ENCODE peak calls at places on chromosomes 7 and 10, in eight cellular contexts. One of them, this sample, is unnamed.

GRCh38 chr10:48572414-48572813 is 32.5 kb downstream of the ARHGAP22 start:
- DNase-seq in breast epithelium: no peak
- DNase-seq in stomach: no peak
- DNase-seq in heart right ventricle: no peak
- DNase-seq in AG04450: peak
- DNase-seq in spleen: no peak
- DNase-seq in tibial artery: no peak
- DNase-seq in transverse colon: no peak
- DNase-seq in this sample: no peak

GRCh38 chr10:4081691-4082111 is 296.7 kb upstream of the KLF6 start:
- DNase-seq in AG04450: no peak
- DNase-seq in stomach: no peak
- DNase-seq in breast epithelium: no peak
- DNase-seq in spleen: no peak
- DNase-seq in heart right ventricle: no peak
- DNase-seq in transverse colon: no peak
- DNase-seq in tibial artery: peak
- DNase-seq in this sample: peak

GRCh38 chr10:60816624-60817023 is 38.3 kb downstream of the CDK1 start:
- DNase-seq in spleen: no peak
- DNase-seq in tibial artery: no peak
- DNase-seq in heart right ventricle: no peak
- DNase-seq in stomach: peak
- DNase-seq in AG04450: peak
- DNase-seq in breast epithelium: no peak
- DNase-seq in transverse colon: peak
- DNase-seq in this sample: no peak

GRCh38 chr7:40072268-40072667 is 62.2 kb downstream of the MPLKIP start:
- DNase-seq in heart right ventricle: no peak
- DNase-seq in spleen: no peak
- DNase-seq in tibial artery: no peak
- DNase-seq in stomach: no peak
- DNase-seq in AG04450: no peak
- DNase-seq in transverse colon: no peak
- DNase-seq in breast epithelium: no peak
- DNase-seq in this sample: no peak

GRCh38 chr10:13617146-13617545 is 30.4 kb downstream of the PRPF18 start:
- DNase-seq in breast epithelium: no peak
- DNase-seq in spleen: no peak
- DNase-seq in heart right ventricle: no peak
- DNase-seq in stomach: no peak
- DNase-seq in transverse colon: no peak
- DNase-seq in tibial artery: no peak
- DNase-seq in AG04450: no peak
- DNase-seq in this sample: no peak

GRCh38 chr10:101511938-101512337 is 76.1 kb downstream of the POLL start:
- DNase-seq in transverse colon: no peak
- DNase-seq in stomach: no peak
- DNase-seq in AG04450: no peak
- DNase-seq in tibial artery: no peak
- DNase-seq in heart right ventricle: no peak
- DNase-seq in breast epithelium: no peak
- DNase-seq in spleen: no peak
- DNase-seq in this sample: no peak

GRCh38 chr10:102254426-102254825 is 9.1 kb downstream of the GBF1 start:
- DNase-seq in stomach: no peak
- DNase-seq in tibial artery: no peak
- DNase-seq in breast epithelium: no peak
- DNase-seq in heart right ventricle: no peak
- DNase-seq in transverse colon: no peak
- DNase-seq in AG04450: no peak
- DNase-seq in spleen: no peak
- DNase-seq in this sample: no peak

GRCh38 chr10:86439544-86439943 is 72.9 kb upstream of the GRID1 start:
- DNase-seq in transverse colon: peak
- DNase-seq in tibial artery: peak
- DNase-seq in AG04450: peak
- DNase-seq in heart right ventricle: peak
- DNase-seq in spleen: no peak
- DNase-seq in stomach: peak
- DNase-seq in breast epithelium: no peak
- DNase-seq in this sample: peak

GRCh38 chr10:126972622-126973414 is 67.6 kb downstream of the DOCK1 start:
- DNase-seq in stomach: no peak
- DNase-seq in breast epithelium: no peak
- DNase-seq in heart right ventricle: no peak
- DNase-seq in AG04450: peak
- DNase-seq in transverse colon: no peak
- DNase-seq in spleen: no peak
- DNase-seq in tibial artery: no peak
- DNase-seq in this sample: no peak

GRCh38 chr10:97028832-97029178 is 157.0 kb downstream of the SLIT1 start:
- DNase-seq in transverse colon: no peak
- DNase-seq in breast epithelium: no peak
- DNase-seq in heart right ventricle: no peak
- DNase-seq in spleen: no peak
- DNase-seq in AG04450: no peak
- DNase-seq in tibial artery: no peak
- DNase-seq in stomach: no peak
- DNase-seq in this sample: no peak

GRCh38 chr7:75958802-75959543 is 35.4 kb downstream of the TMEM120A start:
- DNase-seq in breast epithelium: no peak
- DNase-seq in spleen: no peak
- DNase-seq in transverse colon: no peak
- DNase-seq in heart right ventricle: no peak
- DNase-seq in AG04450: no peak
- DNase-seq in stomach: no peak
- DNase-seq in tibial artery: no peak
- DNase-seq in this sample: no peak

GRCh38 chr7:73971701-73972341 is 56.2 kb upstream of the ELN start:
- DNase-seq in stomach: peak
- DNase-seq in tibial artery: peak
- DNase-seq in AG04450: no peak
- DNase-seq in heart right ventricle: no peak
- DNase-seq in spleen: peak
- DNase-seq in transverse colon: no peak
- DNase-seq in breast epithelium: no peak
- DNase-seq in this sample: no peak

DNA sequence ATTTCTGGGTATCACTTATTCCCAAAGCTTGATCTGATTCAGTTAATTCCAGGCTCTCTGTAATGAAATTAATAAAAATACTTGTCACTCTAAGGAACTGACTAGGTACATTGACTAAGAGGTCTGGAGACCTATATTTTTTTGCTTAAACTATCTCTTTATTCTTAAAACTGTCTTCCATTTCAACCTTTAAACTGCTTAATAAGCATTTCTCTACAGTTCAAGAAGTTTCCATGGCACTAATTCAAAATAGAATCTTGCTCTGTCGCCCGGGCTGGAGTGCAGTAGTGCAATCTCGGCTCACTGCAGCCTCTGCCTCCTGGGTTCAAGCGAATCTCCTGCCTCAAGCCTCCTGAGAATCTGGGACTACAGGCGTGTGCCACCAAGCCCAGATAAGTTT is 117.4 kb downstream of the MTPAP start:
- DNase-seq in heart right ventricle: no peak
- DNase-seq in breast epithelium: no peak
- DNase-seq in spleen: no peak
- DNase-seq in stomach: no peak
- DNase-seq in transverse colon: no peak
- DNase-seq in AG04450: no peak
- DNase-seq in tibial artery: no peak
- DNase-seq in this sample: no peak
- H3K27ac ChIP-seq in heart right ventricle: no peak
- H3K27ac ChIP-seq in breast epithelium: no peak
- H3K27ac ChIP-seq in spleen: no peak
- H3K27ac ChIP-seq in stomach: no peak
- H3K27ac ChIP-seq in transverse colon: no peak
- H3K27ac ChIP-seq in AG04450: no peak
- H3K27ac ChIP-seq in tibial artery: no peak
- H3K27ac ChIP-seq in this sample: no peak

GRCh38 chr10:89327803-89328441 is at the start of gene IFIT3:
- DNase-seq in stomach: peak
- DNase-seq in AG04450: peak
- DNase-seq in heart right ventricle: peak
- DNase-seq in tibial artery: peak
- DNase-seq in breast epithelium: no peak
- DNase-seq in transverse colon: peak
- DNase-seq in spleen: no peak
- DNase-seq in this sample: peak
- TF ChIP-seq CTCF in stomach: no peak
- TF ChIP-seq CTCF in AG04450: no peak
- TF ChIP-seq CTCF in heart right ventricle: no peak
- TF ChIP-seq CTCF in tibial artery: no peak
- TF ChIP-seq CTCF in breast epithelium: no peak
- TF ChIP-seq CTCF in transverse colon: no peak
- TF ChIP-seq CTCF in spleen: no peak
- TF ChIP-seq CTCF in this sample: no peak

GRCh38 chr10:114855776-114856543 is 34.4 kb downstream of the FHIP2A start:
- DNase-seq in tibial artery: no peak
- DNase-seq in spleen: no peak
- DNase-seq in AG04450: no peak
- DNase-seq in heart right ventricle: no peak
- DNase-seq in stomach: no peak
- DNase-seq in breast epithelium: no peak
- DNase-seq in transverse colon: no peak
- DNase-seq in this sample: no peak

GRCh38 chr10:114859227-114859626 is 37.6 kb downstream of the FHIP2A start:
- DNase-seq in AG04450: no peak
- DNase-seq in heart right ventricle: no peak
- DNase-seq in breast epithelium: no peak
- DNase-seq in transverse colon: peak
- DNase-seq in tibial artery: no peak
- DNase-seq in spleen: no peak
- DNase-seq in stomach: no peak
- DNase-seq in this sample: no peak

GRCh38 chr10:114862456-114862855 is 40.9 kb downstream of the FHIP2A start:
- DNase-seq in AG04450: no peak
- DNase-seq in breast epithelium: no peak
- DNase-seq in heart right ventricle: no peak
- DNase-seq in spleen: no peak
- DNase-seq in tibial artery: no peak
- DNase-seq in stomach: no peak
- DNase-seq in transverse colon: no peak
- DNase-seq in this sample: no peak

GRCh38 chr10:114856544-114857287 is 35.1 kb downstream of the FHIP2A start:
- DNase-seq in heart right ventricle: no peak
- DNase-seq in stomach: no peak
- DNase-seq in breast epithelium: no peak
- DNase-seq in transverse colon: no peak
- DNase-seq in tibial artery: no peak
- DNase-seq in AG04450: peak
- DNase-seq in spleen: no peak
- DNase-seq in this sample: no peak

GRCh38 chr10:114857922-114858629 is 36.5 kb downstream of the FHIP2A start:
- DNase-seq in transverse colon: no peak
- DNase-seq in stomach: no peak
- DNase-seq in heart right ventricle: no peak
- DNase-seq in tibial artery: no peak
- DNase-seq in spleen: no peak
- DNase-seq in AG04450: no peak
- DNase-seq in breast epithelium: no peak
- DNase-seq in this sample: no peak
- H3K27ac ChIP-seq in transverse colon: no peak
- H3K27ac ChIP-seq in stomach: no peak
- H3K27ac ChIP-seq in heart right ventricle: no peak
- H3K27ac ChIP-seq in tibial artery: no peak
- H3K27ac ChIP-seq in spleen: no peak
- H3K27ac ChIP-seq in AG04450: no peak
- H3K27ac ChIP-seq in breast epithelium: no peak
- H3K27ac ChIP-seq in this sample: no peak

DNA sequence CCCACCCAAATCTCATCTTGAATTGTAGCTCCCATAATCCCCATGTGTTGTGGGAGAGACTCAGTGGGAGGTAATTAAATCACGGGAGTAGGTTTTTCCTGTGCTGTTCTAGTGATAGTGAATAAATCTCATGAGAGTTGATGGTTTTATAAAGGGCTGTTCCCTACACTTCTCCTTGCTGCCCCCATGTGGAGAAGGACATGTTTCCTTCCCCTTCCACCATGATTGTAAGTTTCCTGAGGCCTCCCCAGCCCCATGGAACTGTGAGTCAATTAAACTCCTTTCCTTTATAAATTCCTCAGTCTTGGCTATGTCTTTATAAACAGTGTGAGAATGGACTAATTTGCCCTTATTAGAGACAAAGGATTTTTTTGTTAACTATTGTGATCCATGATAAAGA is 48.5 kb upstream of the MKX start:
- DNase-seq in heart right ventricle: no peak
- DNase-seq in transverse colon: no peak
- DNase-seq in spleen: no peak
- DNase-seq in breast epithelium: no peak
- DNase-seq in tibial artery: no peak
- DNase-seq in stomach: no peak
- DNase-seq in AG04450: no peak
- DNase-seq in this sample: no peak
- TF ChIP-seq CTCF in heart right ventricle: peak
- TF ChIP-seq CTCF in transverse colon: peak
- TF ChIP-seq CTCF in spleen: no peak
- TF ChIP-seq CTCF in breast epithelium: no peak
- TF ChIP-seq CTCF in tibial artery: no peak
- TF ChIP-seq CTCF in stomach: no peak
- TF ChIP-seq CTCF in AG04450: peak
- TF ChIP-seq CTCF in this sample: peak

DNA sequence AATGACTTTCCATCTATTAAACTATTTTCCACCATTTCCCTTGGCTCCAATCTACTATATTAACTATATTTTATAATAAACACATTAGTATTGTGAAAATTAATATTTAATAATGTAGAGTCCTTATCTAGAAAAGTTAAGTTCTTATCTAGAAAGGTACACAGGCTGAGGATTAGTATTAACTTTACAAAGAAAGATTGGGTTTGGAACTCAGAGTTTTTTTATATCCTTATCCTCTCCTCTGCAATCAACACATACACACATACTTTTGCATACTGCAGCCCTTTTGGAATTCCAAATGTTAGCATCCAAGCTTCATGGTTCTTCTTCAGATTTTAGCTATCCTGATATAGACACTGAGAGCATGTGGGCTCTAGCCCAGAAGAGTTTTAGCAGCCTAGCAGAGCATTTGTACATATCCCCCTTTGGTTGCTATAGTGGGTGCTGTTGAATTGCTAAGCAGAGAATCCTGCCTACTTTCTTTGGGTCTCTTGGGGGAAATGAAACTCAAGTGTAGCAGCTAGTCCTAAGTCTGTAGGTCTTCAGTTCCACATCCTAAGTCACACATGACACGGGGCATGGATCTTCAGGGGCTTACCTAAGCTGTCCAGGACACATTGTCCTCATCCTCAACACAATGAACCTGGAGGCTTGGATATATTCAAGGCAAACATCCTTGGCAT is 874.6 kb downstream of the LRMDA start:
- DNase-seq in tibial artery: no peak
- DNase-seq in transverse colon: no peak
- DNase-seq in stomach: no peak
- DNase-seq in heart right ventricle: no peak
- DNase-seq in spleen: no peak
- DNase-seq in breast epithelium: no peak
- DNase-seq in AG04450: no peak
- DNase-seq in this sample: no peak
- H3K27ac ChIP-seq in tibial artery: no peak
- H3K27ac ChIP-seq in transverse colon: no peak
- H3K27ac ChIP-seq in stomach: peak
- H3K27ac ChIP-seq in heart right ventricle: no peak
- H3K27ac ChIP-seq in spleen: no peak
- H3K27ac ChIP-seq in breast epithelium: no peak
- H3K27ac ChIP-seq in AG04450: no peak
- H3K27ac ChIP-seq in this sample: no peak